ENCODE peak calls at places on chromosomes 6 and 20, in nine cellular contexts. F, V, X, L, K, U, G, R and A are unnamed samples.

GRCh38 chr6:158774734-158775449 is 44.3 kb downstream of the EZR start:
- DNase-seq in F (no peak), V (no peak), X (no peak), L (no peak), K (no peak), U (no peak), G (no peak), R (no peak), A (no peak)

GRCh38 chr20:33719277-33719988 is 677 bp downstream of the PXMP4 start:
- DNase-seq in F (peak), V (no peak), X (no peak), L (peak), K (no peak), U (no peak), G (no peak), R (no peak), A (no peak)

GRCh38 chr20:62209850-62210495 is 10.1 kb downstream of the HRH3 start:
- DNase-seq in F (no peak), V (no peak), X (no peak), L (no peak), K (no peak), U (no peak), G (no peak), R (no peak), A (no peak)

GRCh38 chr6:20092071-20092566 is 120.2 kb downstream of the MBOAT1 start:
- DNase-seq in F (peak), V (no peak), X (peak), L (peak), K (peak), U (no peak), G (no peak), R (peak), A (no peak)

GRCh38 chr6:104955927-104956662 is 812 bp upstream of the LIN28B start:
- DNase-seq in F (no peak), V (no peak), X (peak), L (no peak), K (no peak), U (no peak), G (no peak), R (no peak), A (no peak)

GRCh38 chr6:167855825-167856425 is 29.2 kb downstream of the AFDN start:
- DNase-seq in F (peak), V (no peak), X (peak), L (peak), K (peak), U (no peak), G (no peak), R (peak), A (no peak)

GRCh38 chr6:118249680-118250079 is 298.4 kb upstream of the PLN start:
- DNase-seq in F (no peak), V (no peak), X (no peak), L (no peak), K (no peak), U (no peak), G (no peak), R (no peak), A (no peak)

GRCh38 chr20:31860431-31861345 is 9.6 kb downstream of the DUSP15 start:
- DNase-seq in F (peak), V (no peak), X (peak), L (peak), K (no peak), U (no peak), G (no peak), R (no peak), A (no peak)

GRCh38 chr6:108157972-108158441 is 7.8 kb upstream of the NR2E1 start:
- DNase-seq in F (no peak), V (no peak), X (peak), L (no peak), K (no peak), U (no peak), G (no peak), R (no peak), A (no peak)
- H3K4me3 ChIP-seq in F (no peak), V (peak), X (peak), L (no peak), K (no peak), U (peak), G (peak), R (no peak), A (peak)

DNA sequence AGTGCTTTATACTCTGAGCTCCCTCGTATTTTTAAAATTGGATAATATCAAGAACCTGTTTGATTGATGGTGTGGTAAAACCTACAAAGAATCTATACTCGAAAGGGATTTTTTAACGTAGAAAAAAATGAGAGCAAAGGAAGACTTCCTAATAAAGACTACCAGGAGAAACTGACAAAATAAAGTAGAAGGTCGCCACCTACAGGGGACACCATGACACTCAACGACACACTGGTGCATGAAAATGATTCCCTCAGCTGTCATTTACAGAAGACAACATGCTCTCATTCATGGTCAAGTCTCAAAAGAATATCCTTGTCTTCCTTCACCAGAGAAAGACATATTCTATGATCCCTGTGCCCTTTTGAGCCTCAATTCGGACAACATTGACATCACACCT is 10.1 kb upstream of the NHSL1 start:
- DNase-seq in F (peak), V (peak), X (peak), L (peak), K (no peak), U (peak), G (no peak), R (peak), A (no peak)
- TF ChIP-seq CTCF in F (peak), V (peak), X (peak), L (peak), K (peak), U (peak), G (peak), R (peak), A (peak)

GRCh38 chr6:109094351-109095035 is at the start of gene SESN1:
- DNase-seq in F (peak), V (peak), X (peak), L (peak), K (peak), U (peak), G (peak), R (peak), A (peak)

GRCh38 chr6:109095036-109095820 is at the start of gene CEP57L1:
- DNase-seq in F (peak), V (peak), X (peak), L (peak), K (peak), U (peak), G (peak), R (peak), A (peak)

GRCh38 chr6:109093732-109094131 is 914 bp downstream of the SESN1 start:
- DNase-seq in F (peak), V (no peak), X (no peak), L (no peak), K (no peak), U (no peak), G (no peak), R (no peak), A (no peak)

GRCh38 chr6:109095821-109096084 is 446 bp downstream of the CEP57L1 start:
- DNase-seq in F (no peak), V (no peak), X (no peak), L (no peak), K (no peak), U (no peak), G (no peak), R (no peak), A (no peak)

GRCh38 chr6:109096198-109096597 is 891 bp downstream of the CEP57L1 start:
- DNase-seq in F (peak), V (no peak), X (no peak), L (no peak), K (no peak), U (no peak), G (no peak), R (no peak), A (no peak)
- H3K4me3 ChIP-seq in F (no peak), V (peak), X (peak), L (peak), K (peak), U (peak), G (peak), R (peak), A (peak)

DNA sequence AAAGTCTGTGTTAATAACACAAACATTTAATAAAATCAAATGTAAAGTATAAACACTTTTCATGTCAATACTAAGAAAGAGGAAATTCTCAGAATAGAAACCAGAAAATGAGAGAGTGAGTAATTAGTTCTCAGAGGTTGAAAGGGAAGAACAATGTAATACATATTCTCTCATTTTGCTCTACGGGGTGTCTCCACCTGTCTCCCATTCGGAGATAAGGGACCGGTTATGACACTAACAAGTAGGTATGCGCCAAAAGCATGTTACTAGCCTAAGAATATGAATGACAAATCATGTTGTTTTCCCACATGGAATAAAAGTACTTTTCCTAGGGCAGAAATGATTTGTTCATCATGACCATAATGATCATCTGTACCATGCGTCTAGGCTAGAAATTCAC is 35.6 kb upstream of the PRELID3B start:
- DNase-seq in F (no peak), V (no peak), X (no peak), L (no peak), K (no peak), U (no peak), G (no peak), R (no peak), A (no peak)
- TF ChIP-seq CTCF in F (no peak), V (no peak), X (no peak), L (no peak), K (no peak), U (no peak), G (no peak), R (no peak), A (no peak)

GRCh38 chr6:7108196-7108963 is 619 bp downstream of the RREB1 start:
- DNase-seq in F (peak), V (peak), X (peak), L (peak), K (no peak), U (peak), G (peak), R (no peak), A (no peak)

GRCh38 chr6:7107578-7108195 is at the start of gene RREB1:
- DNase-seq in F (peak), V (peak), X (peak), L (peak), K (no peak), U (peak), G (peak), R (peak), A (no peak)

GRCh38 chr6:7108964-7109836 is 1.4 kb downstream of the RREB1 start:
- DNase-seq in F (peak), V (peak), X (peak), L (peak), K (peak), U (peak), G (peak), R (no peak), A (no peak)

GRCh38 chr6:7111095-7111690 is 3.4 kb downstream of the RREB1 start:
- DNase-seq in F (no peak), V (no peak), X (no peak), L (no peak), K (no peak), U (no peak), G (no peak), R (no peak), A (no peak)

DNA sequence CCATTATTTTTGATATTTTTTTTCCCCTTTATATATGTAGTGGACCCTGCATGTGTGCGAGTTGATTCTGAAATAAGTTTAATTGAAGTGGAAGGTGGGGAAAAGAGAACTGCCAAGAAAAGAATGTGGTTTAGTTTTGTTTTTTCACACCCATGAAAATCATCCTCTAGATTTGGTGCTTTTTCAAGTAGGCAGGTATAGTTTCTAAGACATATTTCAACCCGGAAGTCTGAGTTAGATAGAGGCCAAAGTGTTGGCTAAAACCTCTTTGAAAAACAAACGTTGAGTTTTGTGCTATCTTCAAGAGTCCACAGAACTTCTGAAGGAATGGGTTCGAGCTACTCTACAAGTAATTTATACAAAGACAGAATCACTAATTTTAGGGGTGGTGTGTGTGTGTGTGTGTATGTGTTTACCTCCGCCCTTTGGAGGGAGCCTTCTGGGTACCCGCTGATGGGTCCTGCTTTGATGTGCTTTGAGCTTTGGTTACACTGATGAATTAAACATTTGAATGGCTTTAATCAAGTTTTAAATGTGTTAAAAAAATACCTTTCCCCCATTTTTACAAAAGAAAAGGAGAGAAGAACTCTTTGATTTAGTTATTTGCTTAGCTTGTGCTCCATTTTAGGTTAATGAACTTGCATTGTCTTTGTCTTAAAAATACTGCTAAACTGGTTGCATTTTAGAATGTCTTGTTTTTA is 2.5 kb downstream of the RREB1 start:
- DNase-seq in F (no peak), V (no peak), X (no peak), L (no peak), K (no peak), U (no peak), G (no peak), R (no peak), A (no peak)
- H3K4me3 ChIP-seq in F (peak), V (peak), X (peak), L (peak), K (peak), U (peak), G (peak), R (peak), A (no peak)

DNA sequence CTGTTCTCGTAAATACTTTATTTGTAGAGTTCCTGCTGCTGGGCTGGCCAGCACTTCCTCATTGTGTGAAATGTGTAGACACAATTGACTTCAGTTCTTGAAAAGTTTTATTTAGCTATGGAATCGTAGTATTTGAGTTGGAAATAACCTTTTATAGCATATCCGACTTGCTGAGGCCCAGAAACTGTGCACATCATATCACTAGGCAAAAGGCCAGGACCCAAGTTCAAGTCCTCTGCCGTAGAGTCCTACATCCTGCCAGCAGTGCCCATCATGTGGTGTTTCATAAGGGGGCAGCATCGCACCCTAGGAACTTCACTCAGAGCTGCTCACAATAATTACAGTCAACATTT is 207.7 kb upstream of the SNX9 start:
- DNase-seq in F (no peak), V (no peak), X (peak), L (no peak), K (no peak), U (peak), G (peak), R (no peak), A (no peak)
- TF ChIP-seq CTCF in F (no peak), V (peak), X (no peak), L (no peak), K (no peak), U (no peak), G (no peak), R (peak), A (peak)

DNA sequence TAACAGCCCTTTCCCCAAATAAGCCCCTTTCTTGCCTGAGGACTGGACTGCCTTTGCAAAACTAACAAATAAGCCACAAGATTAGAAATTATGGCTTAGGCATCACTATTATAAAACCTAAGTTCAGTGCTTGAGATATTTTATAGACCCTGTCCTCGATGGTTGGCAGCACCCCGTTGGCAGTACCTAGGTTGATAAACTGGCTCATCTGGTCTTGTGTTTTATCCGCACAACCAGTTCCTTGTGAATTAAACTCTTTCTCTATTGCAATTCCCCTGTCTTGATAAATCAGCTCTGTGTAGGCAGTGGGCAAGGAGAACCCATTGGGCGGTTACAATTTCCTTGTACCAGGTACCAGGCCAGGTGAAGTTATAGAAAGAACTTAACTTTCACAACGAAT is 6.6 kb downstream of the LRP11 start:
- DNase-seq in F (no peak), V (no peak), X (no peak), L (no peak), K (no peak), U (no peak), G (no peak), R (no peak), A (no peak)
- H3K4me3 ChIP-seq in F (no peak), V (no peak), X (peak), L (no peak), K (no peak), U (no peak), G (no peak), R (no peak), A (no peak)

GRCh38 chr6:25944655-25945054 is 14.2 kb upstream of the SLC17A2 start:
- DNase-seq in F (no peak), V (no peak), X (no peak), L (no peak), K (no peak), U (no peak), G (no peak), R (no peak), A (no peak)

GRCh38 chr6:25943887-25944286 is 13.4 kb upstream of the SLC17A2 start:
- DNase-seq in F (no peak), V (no peak), X (no peak), L (no peak), K (no peak), U (no peak), G (no peak), R (no peak), A (no peak)

GRCh38 chr6:25945175-25945574 is 14.7 kb upstream of the SLC17A2 start:
- DNase-seq in F (no peak), V (no peak), X (no peak), L (no peak), K (no peak), U (no peak), G (no peak), R (no peak), A (no peak)

GRCh38 chr6:25939593-25939992 is 9.1 kb upstream of the SLC17A2 start:
- DNase-seq in F (no peak), V (no peak), X (no peak), L (no peak), K (no peak), U (no peak), G (no peak), R (no peak), A (no peak)

GRCh38 chr6:25942561-25943147 is 12.2 kb upstream of the SLC17A2 start:
- DNase-seq in F (peak), V (no peak), X (peak), L (peak), K (peak), U (no peak), G (no peak), R (peak), A (no peak)
- TF ChIP-seq CTCF in F (peak), V (peak), X (peak), L (peak), K (peak), U (peak), G (no peak), R (peak), A (peak)

DNA sequence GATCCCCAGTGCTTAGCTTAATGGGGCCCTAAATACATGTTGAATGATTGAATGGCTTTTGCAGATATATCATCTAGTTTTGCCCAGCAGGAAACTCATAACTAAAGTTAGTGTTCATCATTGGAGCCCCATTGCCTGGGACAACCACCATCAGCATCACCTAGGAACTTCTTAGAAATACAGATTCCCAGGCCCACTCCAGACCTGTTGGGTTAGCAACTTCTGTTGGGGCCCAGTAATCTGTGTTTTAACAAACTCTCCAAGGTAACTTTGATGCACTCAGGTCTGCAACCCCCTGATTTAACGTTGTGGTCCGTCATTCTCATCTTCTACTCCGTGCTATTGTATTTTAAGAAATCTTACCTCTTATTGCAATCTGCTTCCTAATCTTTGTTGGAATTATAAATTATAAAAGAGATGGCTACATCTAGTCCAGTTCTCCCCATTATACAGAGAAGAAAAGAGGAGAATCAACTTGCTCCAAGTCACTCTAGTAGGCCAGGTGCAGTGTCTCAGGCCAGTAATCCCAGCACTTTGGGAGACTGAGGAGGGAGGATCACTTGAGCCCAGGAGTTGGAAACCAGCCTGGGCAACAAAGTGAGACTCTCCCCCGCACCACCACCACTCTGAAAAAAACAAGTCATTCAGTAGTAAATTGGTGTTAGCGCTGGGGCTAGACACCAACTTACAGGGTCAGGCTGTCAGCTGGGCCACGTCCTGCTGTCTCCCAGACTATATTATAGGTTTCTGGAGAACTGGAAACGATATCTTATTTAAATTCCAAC is 13.7 kb downstream of the FOXP4 start:
- DNase-seq in F (no peak), V (no peak), X (no peak), L (no peak), K (no peak), U (no peak), G (no peak), R (no peak), A (no peak)
- H3K4me3 ChIP-seq in F (peak), V (peak), X (no peak), L (no peak), K (no peak), U (peak), G (no peak), R (no peak), A (no peak)